ENCODE peak calls at places on chromosomes 16 and 17, in seven cellular contexts. V, M, L, R, P, O and F are unnamed samples.

GRCh38 chr16:77787452-77787851 is 912 bp upstream of the VAT1L start:
- DNase-seq in V (no peak), M (no peak), L (no peak), R (no peak), P (no peak), O (no peak), F (no peak)

GRCh38 chr16:67430504-67431076 is 331 bp upstream of the HSD11B2 start:
- DNase-seq in V (no peak), M (no peak), L (peak; percentile 72), R (peak; percentile 64), P (no peak), O (peak; percentile 91), F (no peak)

GRCh38 chr17:14427914-14428639 is 127.2 kb downstream of the HS3ST3B1 start:
- DNase-seq in V (no peak), M (no peak), L (no peak), R (no peak), P (no peak), O (no peak), F (no peak)

GRCh38 chr17:2982854-2983636 is 80.4 kb downstream of the OR1D5 start:
- DNase-seq in V (no peak), M (peak; percentile 53), L (peak; percentile 92), R (peak; percentile 63), P (peak; percentile 81), O (peak; percentile 60), F (peak; percentile 94)

GRCh38 chr17:57864273-57864672 is 14.4 kb upstream of the MRPS23 start:
- DNase-seq in V (peak; percentile 51), M (no peak), L (no peak), R (no peak), P (no peak), O (peak; percentile 6), F (no peak)

GRCh38 chr17:11853321-11854151 is 143.7 kb downstream of the ZNF18 start:
- DNase-seq in V (no peak), M (no peak), L (peak; percentile 59), R (no peak), P (no peak), O (no peak), F (no peak)

GRCh38 chr16:8678068-8678927 is 3.9 kb downstream of the ABAT start:
- DNase-seq in V (no peak), M (no peak), L (no peak), R (no peak), P (peak; percentile 28), O (no peak), F (peak; percentile 57)

GRCh38 chr16:64711026-64711425 is 410.8 kb downstream of the CDH11 start:
- DNase-seq in V (no peak), M (no peak), L (no peak), R (no peak), P (peak; percentile 89), O (no peak), F (peak; percentile 39)

GRCh38 chr16:10849736-10850477 is 27.1 kb upstream of the CIITA start:
- DNase-seq in V (no peak), M (no peak), L (no peak), R (no peak), P (no peak), O (no peak), F (no peak)

GRCh38 chr17:70139449-70139993 is 29.8 kb upstream of the KCNJ2 start:
- DNase-seq in V (no peak), M (no peak), L (no peak), R (no peak), P (no peak), O (no peak), F (no peak)

GRCh38 chr17:49848739-49849138 is 870 bp upstream of the TAC4 start:
- DNase-seq in V (no peak), M (no peak), L (no peak), R (no peak), P (no peak), O (no peak), F (no peak)

GRCh38 chr17:49849711-49850610 is 2.1 kb upstream of the TAC4 start:
- DNase-seq in V (no peak), M (no peak), L (no peak), R (no peak), P (no peak), O (no peak), F (no peak)

GRCh38 chr17:49851387-49852291 is 3.8 kb upstream of the TAC4 start:
- DNase-seq in V (peak; percentile 97), M (peak; percentile 75), L (peak; percentile 92), R (peak; percentile 85), P (no peak), O (peak; percentile 74), F (peak; percentile 75)

GRCh38 chr17:49853470-49854015 is 5.7 kb upstream of the TAC4 start:
- DNase-seq in V (no peak), M (no peak), L (no peak), R (no peak), P (no peak), O (no peak), F (no peak)

DNA sequence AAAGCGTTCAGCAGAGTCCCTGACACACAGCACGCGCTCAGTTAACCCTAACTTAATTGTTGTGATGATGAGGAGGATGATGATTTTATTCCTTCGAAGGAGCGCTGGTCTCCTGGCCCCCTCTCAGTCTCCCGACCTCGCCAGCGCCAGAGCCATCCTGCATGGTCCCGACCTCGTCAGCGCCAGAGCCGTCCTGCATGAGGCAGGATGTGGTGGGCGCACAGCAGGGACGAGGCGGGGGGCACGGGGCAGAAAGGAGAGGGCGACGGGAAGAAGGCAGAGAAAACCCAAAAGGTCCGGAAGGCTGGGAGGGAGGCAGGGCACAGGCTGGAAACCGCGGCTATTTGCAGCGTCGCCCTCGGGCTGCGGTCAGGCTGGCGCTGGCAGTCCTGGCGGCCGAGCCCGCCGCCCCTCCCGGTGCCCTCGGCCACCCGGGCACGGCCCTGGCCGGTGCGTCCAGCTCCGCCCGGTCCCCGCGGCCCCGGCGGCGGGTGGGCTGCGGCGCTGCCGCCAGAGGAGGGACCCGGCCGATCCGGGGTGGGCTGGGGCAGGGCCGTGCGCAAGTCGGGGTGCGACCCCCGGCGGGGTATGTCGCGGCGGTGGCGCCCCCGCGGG is 3.0 kb upstream of the TAC4 start:
- DNase-seq in V (peak; percentile 76), M (no peak), L (no peak), R (no peak), P (no peak), O (no peak), F (no peak)
- H3K4me3 ChIP-seq in V (peak overlapping the region; percentile 78), M (peak overlapping the region; percentile 42), L (peak overlapping the region; percentile 73), R (peak overlapping the region; percentile 65), P (peak overlapping the region; percentile 57), O (peak overlapping the region; percentile 17), F (peak overlapping the region; percentile 58)

DNA sequence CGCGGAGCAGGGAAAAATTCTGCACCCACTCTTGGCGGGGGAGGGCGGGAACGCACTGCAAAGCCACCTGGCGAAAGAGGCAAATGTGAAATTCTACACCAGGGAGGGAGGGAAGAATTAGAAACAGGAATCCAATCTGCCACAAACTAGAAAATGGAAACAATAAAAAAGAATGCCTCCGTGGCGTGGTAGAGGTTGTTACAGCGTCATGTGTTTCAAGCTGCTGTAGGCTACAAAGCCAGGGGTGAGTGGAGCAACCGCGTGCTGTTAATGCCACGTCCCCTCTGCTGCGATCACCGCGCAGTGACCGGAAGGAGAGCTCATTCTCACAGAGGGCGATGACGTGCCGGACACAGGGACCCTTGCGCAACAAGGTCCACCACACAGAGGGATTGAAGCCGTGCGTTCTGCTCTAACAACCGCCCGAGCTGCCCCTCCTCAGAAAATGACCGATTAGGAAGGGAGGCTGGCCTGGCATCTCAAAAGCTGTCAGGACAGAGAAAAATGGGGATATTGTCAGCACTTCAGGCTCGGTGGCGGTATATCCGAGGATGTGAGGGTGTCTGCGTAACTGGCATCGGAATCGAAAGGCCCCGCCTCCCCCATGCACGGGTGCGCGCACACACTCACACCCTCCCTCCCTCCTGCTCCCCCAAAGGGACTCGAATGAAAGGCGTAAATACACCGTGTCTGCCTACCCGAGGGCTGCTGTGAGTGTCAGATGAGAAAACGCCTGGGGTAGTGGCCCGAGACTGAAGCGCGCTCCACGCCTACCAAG is 70.8 kb upstream of the TNRC6C start:
- DNase-seq in V (no peak), M (peak; percentile 80), L (peak; percentile 95), R (peak; percentile 91), P (peak; percentile 43), O (peak; percentile 58), F (peak; percentile 89)
- H3K4me3 ChIP-seq in V (peak overlapping the region; percentile 68), M (peak overlapping the region; percentile 21), L (peak overlapping the region; percentile 54), R (peak overlapping the region; percentile 64), P (peak overlapping the region; percentile 60), O (no peak overlapping the region), F (peak overlapping the region; percentile 61)

DNA sequence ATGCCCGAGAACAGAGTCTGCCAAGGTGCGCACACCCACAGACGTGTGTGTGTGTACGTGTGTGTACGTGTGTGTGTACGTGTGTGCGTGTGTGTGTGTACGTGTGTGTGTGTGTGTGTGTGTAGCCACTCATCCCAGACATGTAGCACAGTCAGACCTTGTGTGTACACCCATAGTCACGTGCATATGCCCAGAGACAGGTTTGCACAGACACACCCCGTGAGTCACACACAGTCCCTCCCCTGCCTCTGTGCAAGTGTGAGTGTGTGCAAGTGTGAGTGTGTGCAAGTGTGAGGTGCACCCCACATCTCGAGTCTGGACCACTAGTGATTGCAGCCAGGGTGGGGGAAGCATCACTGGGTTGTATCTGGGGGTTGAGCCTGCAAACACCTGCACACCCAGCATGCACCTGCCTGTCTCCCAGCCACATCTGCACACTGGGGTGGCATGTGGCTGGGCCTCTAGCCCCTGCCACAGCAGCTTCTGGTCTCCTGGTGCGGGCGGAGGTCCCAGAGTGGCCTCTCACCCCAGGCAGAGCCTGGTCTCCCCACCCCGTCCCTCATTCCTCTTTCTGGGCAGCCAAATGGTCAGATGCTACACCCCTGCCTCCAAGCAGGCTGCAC is 23.6 kb downstream of the BAHCC1 start:
- DNase-seq in V (no peak), M (no peak), L (no peak), R (no peak), P (no peak), O (no peak), F (no peak)
- H3K4me3 ChIP-seq in V (no peak overlapping the region), M (no peak overlapping the region), L (no peak overlapping the region), R (peak overlapping the region; percentile 36), P (no peak overlapping the region), O (no peak overlapping the region), F (no peak overlapping the region)

GRCh38 chr17:1041746-1042145 is 44.8 kb downstream of the TIMM22 start:
- DNase-seq in V (no peak), M (no peak), L (peak; percentile 31), R (peak; percentile 26), P (no peak), O (no peak), F (no peak)

GRCh38 chr17:1042486-1042885 is 45.6 kb downstream of the TIMM22 start:
- DNase-seq in V (no peak), M (no peak), L (peak; percentile 7), R (peak; percentile 6), P (no peak), O (no peak), F (no peak)

GRCh38 chr17:1045456-1045855 is 48.5 kb downstream of the TIMM22 start:
- DNase-seq in V (no peak), M (no peak), L (peak; percentile 43), R (peak; percentile 17), P (no peak), O (no peak), F (no peak)

GRCh38 chr17:1040216-1040600 is 43.3 kb downstream of the TIMM22 start:
- DNase-seq in V (no peak), M (no peak), L (peak; percentile 71), R (peak; percentile 51), P (no peak), O (no peak), F (no peak)

DNA sequence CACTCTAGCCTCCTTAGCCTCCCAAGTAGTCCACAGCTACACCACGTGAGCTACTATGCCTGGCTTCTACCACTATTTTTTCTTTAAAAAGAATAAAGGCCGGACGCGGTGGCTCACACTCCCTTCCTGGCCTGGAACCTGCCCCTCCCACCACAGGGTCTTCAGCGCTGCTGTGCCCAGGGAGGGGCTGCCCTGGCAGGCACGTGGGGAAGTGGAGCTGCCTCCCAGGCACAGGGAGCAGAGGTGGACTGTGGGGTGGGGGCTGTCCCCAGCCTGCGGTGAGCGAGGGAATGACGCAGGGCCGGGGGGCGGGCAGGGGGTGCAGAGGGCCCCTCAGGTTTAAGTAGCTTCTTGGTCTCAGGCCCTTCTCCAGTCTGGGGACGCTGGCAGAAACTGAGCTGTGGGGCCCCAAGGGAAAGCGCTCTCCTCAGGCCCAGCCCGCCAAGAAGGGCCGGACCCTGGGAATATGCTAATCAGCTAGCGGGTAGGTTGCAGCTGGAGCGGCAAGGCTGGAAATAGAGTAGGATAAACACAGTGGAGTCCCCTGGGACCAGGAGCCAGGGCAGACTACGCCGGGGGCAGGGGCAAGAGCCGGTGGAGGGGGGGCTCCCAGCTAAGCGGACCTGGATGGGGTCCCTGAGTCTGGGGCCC is 46.8 kb downstream of the TIMM22 start:
- DNase-seq in V (peak; percentile 81), M (no peak), L (peak; percentile 92), R (peak; percentile 47), P (no peak), O (no peak), F (peak; percentile 55)
- H3K4me3 ChIP-seq in V (no peak overlapping the region), M (no peak overlapping the region), L (no peak overlapping the region), R (peak overlapping the region; percentile 27), P (no peak overlapping the region), O (no peak overlapping the region), F (no peak overlapping the region)